ENCODE peak calls at places on chromosomes 16 and 17, in five cellular contexts. L is occipital lobe, H is fibroblast of the aortic adventitia, N is Calu3, G is COR-L47. J is an unnamed sample.

GRCh38 chr17:30588798-30589247 is 111.6 kb downstream of the GOSR1 start:
- DNase-seq in L (no peak), H (no peak), N (no peak), G (no peak), J (no peak)

GRCh38 chr16:67917140-67917851 is 14.4 kb downstream of the CTRL start:
- DNase-seq in L (no peak), H (peak), N (no peak), G (no peak), J (no peak)

GRCh38 chr16:49593423-49594040 is 219.9 kb downstream of the C16orf78 start:
- DNase-seq in L (no peak), H (no peak), N (no peak), G (no peak), J (no peak)

GRCh38 chr16:85498607-85499006 is 114.5 kb upstream of the GSE1 start:
- DNase-seq in L (no peak), H (no peak), N (no peak), G (no peak), J (no peak)

GRCh38 chr17:39208893-39209292 is 8.8 kb downstream of the RPL19 start:
- DNase-seq in L (peak), H (no peak), N (peak), G (peak), J (no peak)

GRCh38 chr17:45410144-45411091 is 22.3 kb downstream of the ARHGAP27 start:
- DNase-seq in L (no peak), H (no peak), N (no peak), G (no peak), J (no peak)

GRCh38 chr17:17661834-17662233 is 19.4 kb upstream of the RAI1 start:
- DNase-seq in L (no peak), H (no peak), N (no peak), G (no peak), J (no peak)

GRCh38 chr16:30490210-30490609 is 17.7 kb downstream of the ITGAL start:
- DNase-seq in L (no peak), H (no peak), N (no peak), G (no peak), J (no peak)

GRCh38 chr16:13999895-14000425 is 71.2 kb upstream of the MRTFB start:
- DNase-seq in L (no peak), H (no peak), N (no peak), G (no peak), J (no peak)

GRCh38 chr17:539048-539447 is 175.6 kb downstream of the VPS53 start:
- DNase-seq in L (no peak), H (no peak), N (no peak), G (no peak), J (no peak)